ENCODE peak calls at places on chromosome 13, in six cellular contexts. I is fibroblast of lung, B is right atrium auricular region, K is BE2C, E is cardiac fibroblast, H is tibial artery. D is an unnamed sample.

GRCh38 chr13:99916366-99917103 is 55.0 kb downstream of the ZIC5 start:
- DNase-seq in E (peak; percentile 82), B (no peak), I (peak; percentile 59), H (no peak), K (no peak), D (peak; percentile 79)

GRCh38 chr13:52984881-52985363 is 43.7 kb upstream of the OLFM4 start:
- DNase-seq in K (no peak), B (no peak), H (no peak), I (no peak), E (no peak), D (no peak)

GRCh38 chr13:100428966-100429365 is 159.6 kb downstream of the GGACT start:
- DNase-seq in K (no peak), H (no peak), E (no peak), I (peak; percentile 14), B (no peak), D (no peak)

GRCh38 chr13:88744289-88744688 is 1073.1 kb downstream of the SLITRK5 start:
- DNase-seq in I (no peak), E (no peak), H (no peak), B (no peak), K (no peak), D (no peak)

GRCh38 chr13:90498096-90498495 is 849.4 kb upstream of the MIR17HG start:
- DNase-seq in B (no peak), E (peak; percentile 17), K (no peak), H (no peak), I (no peak), D (no peak)

GRCh38 chr13:46796129-46796514 is 839 bp downstream of the ESD start:
- DNase-seq in K (no peak), I (no peak), E (no peak), B (no peak), H (no peak), D (no peak)

GRCh38 chr13:20721058-20721453 is 17.6 kb downstream of the IL17D start:
- DNase-seq in I (no peak), B (no peak), E (no peak), H (no peak), K (no peak), D (no peak)

GRCh38 chr13:23069571-23069970 is 111.2 kb upstream of the SGCG start:
- DNase-seq in I (peak; percentile 71), H (no peak), K (no peak), B (no peak), E (peak; percentile 70), D (peak; percentile 84)

GRCh38 chr13:29847501-29847983 is 2.9 kb downstream of the UBL3 start:
- DNase-seq in H (no peak), I (peak; percentile 64), E (peak; percentile 52), B (no peak), K (peak; percentile 38), D (peak; percentile 69)

GRCh38 chr13:79647518-79647917 is 166.6 kb downstream of the NDFIP2 start:
- DNase-seq in I (no peak), E (peak; percentile 10), H (no peak), K (peak; percentile 79), B (no peak), D (no peak)

GRCh38 chr13:99310382-99311031 is 3.3 kb upstream of the GPR183 start:
- DNase-seq in H (no peak), E (peak; percentile 82), K (no peak), I (peak; percentile 86), B (no peak), D (peak; percentile 47)

GRCh38 chr13:26254583-26255102 is 714 bp downstream of the CDK8 start:
- DNase-seq in B (peak; percentile 61), H (peak; percentile 41), K (peak; percentile 57), E (peak; percentile 45), I (peak; percentile 51), D (peak; percentile 32)

GRCh38 chr13:44713793-44714469 is 137.8 kb upstream of the TSC22D1 start:
- DNase-seq in K (no peak), E (peak; percentile 97), H (peak; percentile 43), I (peak; percentile 99), B (peak; percentile 70), D (peak; percentile 95)

GRCh38 chr13:45879666-45880065 is 28.1 kb upstream of the SIAH3 start:
- DNase-seq in E (peak; percentile 8), K (no peak), B (no peak), I (peak; percentile 15), H (no peak), D (no peak)

GRCh38 chr13:33194820-33195692 is 90.5 kb downstream of the STARD13 start:
- DNase-seq in B (no peak), I (peak; percentile 94), K (peak; percentile 79), H (no peak), E (peak; percentile 99), D (peak; percentile 65)

GRCh38 chr13:43391021-43391420 is 367.6 kb downstream of the DNAJC15 start:
- DNase-seq in K (no peak), I (no peak), B (no peak), E (no peak), H (no peak), D (no peak)

GRCh38 chr13:63446329-63446728 is 2030.7 kb upstream of the PCDH20 start:
- DNase-seq in B (no peak), E (no peak), H (no peak), I (no peak), K (no peak), D (no peak)

GRCh38 chr13:106468207-106468606 is 67.3 kb downstream of the EFNB2 start:
- DNase-seq in K (no peak), E (no peak), I (no peak), B (no peak), H (no peak), D (no peak)

GRCh38 chr13:68386808-68387207 is 1156.7 kb upstream of the PCDH9 start:
- DNase-seq in E (no peak), H (no peak), I (no peak), B (no peak), K (no peak), D (no peak)

GRCh38 chr13:68390987-68391386 is 1160.9 kb upstream of the PCDH9 start:
- DNase-seq in K (no peak), H (no peak), E (no peak), B (no peak), I (no peak), D (no peak)
- TF ChIP-seq CTCF in K (no peak), H (no peak), E (no peak), B (no peak), I (no peak), D (no peak)

GRCh38 chr13:112078879-112079526 is 12.1 kb downstream of the SOX1 start:
- DNase-seq in K (no peak), E (no peak), H (no peak), B (no peak), I (no peak), D (no peak)
- H3K4me3 ChIP-seq in K (no peak overlapping the region), E (no peak overlapping the region), H (no peak overlapping the region), B (no peak overlapping the region), I (no peak overlapping the region), D (no peak overlapping the region)

GRCh38 chr13:64529874-64530485 is 2700.2 kb downstream of the PCDH9 start:
- DNase-seq in I (no peak), H (no peak), K (peak; percentile 34), E (peak; percentile 48), B (no peak), D (peak; percentile 28)
- TF ChIP-seq CTCF in I (peak; percentile 64), H (peak; percentile 7), K (peak; percentile 80), E (peak; percentile 68), B (no peak), D (peak; percentile 62)

DNA sequence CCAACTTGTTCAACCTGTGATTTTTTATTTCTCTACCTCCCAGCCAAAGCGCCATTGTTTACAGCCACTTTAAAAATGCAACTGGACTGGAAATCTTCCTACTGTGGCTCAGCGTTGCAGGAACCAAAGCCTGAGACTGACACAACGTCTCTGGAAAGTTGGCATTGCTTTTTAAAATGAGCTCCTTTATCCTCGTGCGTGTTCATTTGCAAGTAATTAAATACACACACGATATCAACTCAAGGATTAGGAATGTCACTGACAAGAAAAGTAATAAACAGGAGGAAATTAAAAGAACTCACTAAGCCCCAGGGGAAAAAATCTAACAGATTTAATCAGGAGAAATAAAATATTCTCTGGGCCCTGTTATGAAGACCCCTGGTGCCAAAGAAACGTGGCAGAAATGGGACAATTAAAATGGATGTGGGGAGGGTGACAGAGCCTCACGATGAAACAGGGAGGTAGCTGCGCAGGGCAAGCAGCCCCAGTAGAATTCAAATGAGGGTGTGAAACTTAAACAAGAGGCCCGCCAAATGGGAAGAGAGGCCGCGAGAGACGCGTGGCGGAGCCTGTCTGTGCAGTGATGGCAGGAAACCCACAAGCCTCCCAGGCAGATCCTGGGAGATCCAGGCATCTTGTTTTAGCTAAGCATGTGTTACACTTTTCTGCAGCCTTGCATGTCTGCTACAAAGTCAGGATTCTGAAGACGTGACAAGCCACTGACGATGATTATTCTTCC is 184.8 kb upstream of the IRS2 start:
- DNase-seq in I (no peak), E (no peak), H (no peak), K (no peak), B (no peak), D (no peak)
- H3K4me3 ChIP-seq in I (no peak overlapping the region), E (no peak overlapping the region), H (no peak overlapping the region), K (no peak overlapping the region), B (no peak overlapping the region), D (no peak overlapping the region)

GRCh38 chr13:77492982-77493381 is 42.5 kb upstream of the SCEL start:
- DNase-seq in B (no peak), H (no peak), I (peak; percentile 46), K (peak; percentile 39), E (peak; percentile 58), D (peak; percentile 58)
- TF ChIP-seq CTCF in B (no peak), H (peak; percentile 20), I (peak; percentile 58), K (peak; percentile 79), E (peak; percentile 64), D (peak; percentile 68)